ENCODE peak calls at places on chromosomes 16 and 17, in five cellular contexts. F is SK-N-SH; E is esophagus squamous epithelium; X is CD8-positive, alpha-beta T cell; P is AG10803. I is an unnamed sample.

GRCh38 chr16:49910761-49911160 is 54.8 kb upstream of the ZNF423 start:
- DNase-seq in F (peak; percentile 67), P (no peak), E (no peak), X (no peak), I (no peak)

GRCh38 chr17:77489239-77489897 is 348.6 kb downstream of the SEC14L1 start:
- DNase-seq in E (no peak), X (no peak), P (no peak), F (no peak), I (no peak)

GRCh38 chr17:3511841-3512511 is 36.2 kb downstream of the ASPA start:
- DNase-seq in P (peak; percentile 95), E (no peak), X (no peak), F (no peak), I (no peak)

GRCh38 chr16:74667215-74667765 is 613 bp upstream of the RFWD3 start:
- DNase-seq in X (peak; percentile 18), P (peak; percentile 13), E (no peak), F (peak; percentile 24), I (peak; percentile 31)

GRCh38 chr17:74959826-74960738 is 12.5 kb downstream of the HID1 start:
- DNase-seq in P (peak; percentile 17), F (no peak), X (no peak), E (no peak), I (no peak)

GRCh38 chr17:75077490-75078096 is 10.2 kb upstream of the SLC16A5 start:
- DNase-seq in X (peak; percentile 60), F (no peak), E (no peak), P (peak; percentile 38), I (peak; percentile 75)

GRCh38 chr16:20952144-20952797 is 51.7 kb downstream of the LYRM1 start:
- DNase-seq in X (no peak), F (no peak), E (no peak), P (no peak), I (no peak)

GRCh38 chr16:86038923-86039310 is 140.0 kb downstream of the IRF8 start:
- DNase-seq in E (no peak), X (no peak), F (no peak), P (no peak), I (no peak)

GRCh38 chr16:1426734-1427451 is 4.0 kb upstream of the PERCC1 start:
- DNase-seq in E (no peak), P (no peak), F (peak; percentile 55), X (no peak), I (no peak)

GRCh38 chr17:50108556-50108955 is 13.4 kb downstream of the PDK2 start:
- DNase-seq in E (no peak), P (no peak), F (no peak), X (no peak), I (no peak)

GRCh38 chr17:37054894-37055293 is 106.1 kb downstream of the AATF start:
- DNase-seq in X (no peak), E (no peak), F (no peak), P (no peak), I (no peak)

GRCh38 chr17:77280304-77280910 is 139.6 kb downstream of the SEC14L1 start:
- DNase-seq in F (peak; percentile 33), E (no peak), X (no peak), P (peak; percentile 40), I (no peak)

GRCh38 chr16:78199325-78200022 is 100.0 kb downstream of the WWOX start:
- DNase-seq in P (no peak), F (no peak), X (no peak), E (no peak), I (no peak)

GRCh38 chr17:19433240-19433639 is 22.2 kb downstream of the RNF112 start:
- DNase-seq in X (no peak), E (no peak), F (no peak), P (no peak), I (no peak)

GRCh38 chr17:11772031-11772430 is 173.8 kb downstream of the DNAH9 start:
- DNase-seq in E (no peak), P (no peak), F (no peak), X (no peak), I (no peak)

GRCh38 chr17:61057257-61057656 is 342.4 kb upstream of the TBX2 start:
- DNase-seq in X (no peak), E (no peak), P (no peak), F (no peak), I (no peak)

GRCh38 chr17:50397919-50398285 is 579 bp upstream of the LRRC59 start:
- DNase-seq in P (no peak), X (no peak), E (no peak), F (no peak), I (peak; percentile 11)

GRCh38 chr17:69669441-69670178 is 255.1 kb downstream of the MAP2K6 start:
- DNase-seq in E (no peak), P (no peak), F (no peak), X (no peak), I (no peak)

GRCh38 chr16:59370717-59371116 is 636.6 kb upstream of the GOT2 start:
- DNase-seq in E (no peak), P (no peak), F (no peak), X (no peak), I (no peak)

GRCh38 chr16:77430360-77430759 is 4.5 kb downstream of the ADAMTS18 start:
- DNase-seq in X (no peak), F (no peak), P (no peak), E (no peak), I (no peak)

GRCh38 chr16:57672824-57673223 is 4.7 kb downstream of the ADGRG3 start:
- DNase-seq in P (no peak), X (no peak), E (no peak), F (no peak), I (no peak)

GRCh38 chr17:42122371-42123303 is at the start of gene HSPB9:
- DNase-seq in F (no peak), X (no peak), E (no peak), P (no peak), I (no peak)

GRCh38 chr16:58001781-58002410 is 689 bp downstream of the USB1 start:
- DNase-seq in E (no peak), X (no peak), P (no peak), F (no peak), I (no peak)

GRCh38 chr16:17459903-17460521 is 10.7 kb downstream of the XYLT1 start:
- DNase-seq in X (no peak), F (no peak), E (no peak), P (no peak), I (peak; percentile 42)

GRCh38 chr17:50364715-50365114 is 8.3 kb downstream of the MRPL27 start:
- DNase-seq in E (no peak), P (peak; percentile 48), F (no peak), X (no peak), I (no peak)

GRCh38 chr16:83781-84615 is 6.0 kb downstream of the MPG start:
- DNase-seq in E (no peak), P (no peak), X (no peak), F (no peak), I (no peak)

GRCh38 chr16:72442381-72443158 is 270.6 kb upstream of the PMFBP1 start:
- DNase-seq in F (no peak), E (no peak), X (no peak), P (no peak), I (no peak)

GRCh38 chr16:55760665-55761035 is 72.2 kb downstream of the CES1 start:
- DNase-seq in F (no peak), E (no peak), P (no peak), X (no peak), I (no peak)

DNA sequence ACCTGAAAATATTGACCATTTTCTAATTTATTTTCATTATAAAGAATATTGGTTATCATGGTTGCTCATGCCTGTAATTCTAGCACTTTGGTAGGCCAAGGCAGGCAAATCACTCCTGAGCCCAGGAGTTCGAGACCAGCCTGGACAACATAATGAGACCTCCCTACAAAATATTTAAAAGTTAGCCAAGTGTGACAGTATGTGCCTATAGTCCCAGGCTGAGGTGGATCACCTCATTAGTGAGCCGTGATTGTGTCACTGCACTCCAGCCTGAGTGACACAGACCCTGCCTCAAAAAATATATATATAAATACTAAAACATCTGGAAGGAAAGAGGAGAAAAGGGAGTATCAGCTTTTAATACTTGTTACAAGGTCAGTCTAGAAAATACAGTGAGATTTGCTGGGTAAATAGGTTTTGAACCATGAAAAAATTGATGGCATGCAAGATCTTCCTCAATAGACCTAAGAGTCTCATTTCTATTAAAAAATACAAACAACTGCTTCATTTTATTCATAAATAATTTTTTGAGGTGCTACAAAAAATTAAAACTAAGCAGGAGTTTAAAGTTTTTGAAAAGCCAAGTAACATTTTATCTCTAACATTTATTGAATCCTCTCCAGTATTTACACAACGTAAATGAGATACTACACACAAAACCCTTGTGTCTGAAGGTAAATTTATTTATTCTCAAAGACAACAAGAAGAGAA is 47.7 kb downstream of the TUBD1 start:
- DNase-seq in F (no peak), X (no peak), P (peak; percentile 70), E (no peak), I (no peak)
- TF ChIP-seq CTCF in F (no peak), X (no peak), P (no peak), E (no peak), I (no peak)

DNA sequence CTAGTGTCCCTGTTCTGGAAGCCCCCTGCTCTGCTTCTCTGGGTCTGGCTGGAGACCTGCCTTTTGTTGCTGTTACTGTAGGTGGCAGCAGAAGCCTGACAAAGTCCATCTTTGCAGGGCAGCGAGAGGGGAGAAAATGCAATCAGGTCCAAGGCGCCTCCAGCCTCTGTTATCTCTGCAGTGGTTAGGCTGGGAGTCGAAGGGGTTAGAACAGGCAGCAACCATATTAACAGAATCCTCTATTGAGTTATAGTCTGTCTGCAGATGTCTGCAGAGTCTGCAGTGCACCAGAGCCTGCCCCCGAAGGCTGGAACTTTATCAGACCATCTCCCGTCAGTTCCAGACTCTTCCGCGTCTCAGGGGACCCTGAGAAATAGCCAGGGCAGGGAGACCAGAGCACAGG is 404.9 kb upstream of the EEF2KMT start:
- DNase-seq in E (no peak), F (peak; percentile 76), X (no peak), P (no peak), I (no peak)
- TF ChIP-seq CTCF in E (peak; percentile 23), F (peak; percentile 8), X (no peak), P (no peak), I (peak; percentile 33)

GRCh38 chr17:57662644-57663308 is 82.3 kb downstream of the CCDC182 start:
- DNase-seq in E (peak; percentile 38), P (peak; percentile 99), X (peak; percentile 27), F (peak; percentile 97), I (no peak)
- TF ChIP-seq CTCF in E (no peak), P (peak; percentile 15), X (no peak), F (peak; percentile 37), I (no peak)

GRCh38 chr17:40110026-40110425 is 9.6 kb upstream of the NR1D1 start:
- DNase-seq in E (no peak), X (no peak), P (no peak), F (no peak), I (no peak)

GRCh38 chr17:40112718-40113109 is 9.1 kb upstream of the MSL1 start:
- DNase-seq in X (no peak), F (no peak), P (no peak), E (no peak), I (no peak)

GRCh38 chr17:40112191-40112590 is 9.6 kb upstream of the MSL1 start:
- DNase-seq in E (no peak), P (no peak), X (no peak), F (no peak), I (no peak)

GRCh38 chr17:40110457-40110856 is 10.1 kb upstream of the NR1D1 start:
- DNase-seq in P (no peak), E (no peak), F (peak; percentile 76), X (no peak), I (no peak)

GRCh38 chr17:40111221-40112128 is 10.3 kb upstream of the MSL1 start:
- DNase-seq in X (peak; percentile 64), F (peak; percentile 87), P (peak; percentile 98), E (no peak), I (peak; percentile 79)
- TF ChIP-seq CTCF in X (peak; percentile 68), F (peak; percentile 79), P (peak; percentile 86), E (peak; percentile 79), I (peak; percentile 88)

I was measured in GM10248.